ENCODE peak calls at places on chromosome 19, in eight cellular contexts. U is sigmoid colon, X is H1, O is suprapubic skin, B is breast epithelium, D is endothelial cell of umbilical vein, V is HL-60, I is spleen. S is an unnamed sample.

GRCh38 chr19:42028304-42029216 is 34.5 kb upstream of the ATP1A3 start:
- DNase-seq in U (no peak), X (peak; percentile 44), O (no peak), B (no peak), D (no peak), V (no peak), I (no peak), S (no peak)

GRCh38 chr19:3359850-3360493 is 6.4 kb upstream of the NFIC start:
- DNase-seq in U (no peak), X (no peak), O (no peak), B (no peak), D (no peak), V (no peak), I (peak; percentile 84), S (no peak)

GRCh38 chr19:48484931-48485612 is 15.9 kb downstream of the CYTH2 start:
- DNase-seq in U (no peak), X (no peak), O (no peak), B (no peak), D (no peak), V (no peak), I (no peak), S (no peak)

GRCh38 chr19:42281175-42282035 is 12.4 kb downstream of the CIC start:
- DNase-seq in U (peak; percentile 85), X (no peak), O (peak; percentile 91), B (no peak), D (peak; percentile 72), V (no peak), I (peak; percentile 88), S (no peak)

GRCh38 chr19:35757231-35757748 is 461 bp upstream of the HSPB6 start:
- DNase-seq in U (peak; percentile 99), X (no peak), O (peak; percentile 90), B (no peak), D (peak; percentile 62), V (no peak), I (peak; percentile 87), S (peak; percentile 94)

GRCh38 chr19:1270168-1270853 is 1.2 kb downstream of the CIRBP start:
- DNase-seq in U (no peak), X (no peak), O (no peak), B (no peak), D (no peak), V (peak; percentile 37), I (peak; percentile 80), S (no peak)

GRCh38 chr19:9871626-9872338 is 36.7 kb downstream of the PIN1 start:
- DNase-seq in U (no peak), X (no peak), O (no peak), B (no peak), D (no peak), V (no peak), I (no peak), S (no peak)

GRCh38 chr19:40513741-40514315 is 47.0 kb downstream of the SPTBN4 start:
- DNase-seq in U (no peak), X (no peak), O (no peak), B (no peak), D (no peak), V (no peak), I (no peak), S (no peak)

GRCh38 chr19:33456076-33456844 is 65.3 kb downstream of the PEPD start:
- DNase-seq in U (peak; percentile 48), X (no peak), O (peak; percentile 46), B (peak; percentile 20), D (no peak), V (no peak), I (peak; percentile 56), S (no peak)

GRCh38 chr19:35168261-35168660 is 13.7 kb downstream of the FXYD5 start:
- DNase-seq in U (peak; percentile 17), X (no peak), O (no peak), B (no peak), D (no peak), V (no peak), I (no peak), S (no peak)

GRCh38 chr19:16571283-16571682 is 932 bp downstream of the SLC35E1 start:
- DNase-seq in U (no peak), X (no peak), O (no peak), B (no peak), D (peak; percentile 21), V (no peak), I (no peak), S (no peak)

GRCh38 chr19:51368366-51369282 is at the start of gene CLDND2:
- DNase-seq in U (no peak), X (no peak), O (no peak), B (no peak), D (no peak), V (peak; percentile 62), I (no peak), S (no peak)

GRCh38 chr19:53892981-53893325 is 11.0 kb downstream of the PRKCG start:
- DNase-seq in U (no peak), X (no peak), O (no peak), B (no peak), D (no peak), V (no peak), I (no peak), S (no peak)

GRCh38 chr19:53897459-53897858 is 11.6 kb upstream of the CACNG7 start:
- DNase-seq in U (no peak), X (no peak), O (no peak), B (no peak), D (no peak), V (no peak), I (no peak), S (no peak)

GRCh38 chr19:53892301-53892980 is 10.4 kb downstream of the PRKCG start:
- DNase-seq in U (no peak), X (no peak), O (no peak), B (no peak), D (no peak), V (no peak), I (no peak), S (no peak)

GRCh38 chr19:53896682-53897081 is 12.4 kb upstream of the CACNG7 start:
- DNase-seq in U (no peak), X (no peak), O (no peak), B (no peak), D (no peak), V (no peak), I (no peak), S (no peak)

GRCh38 chr19:53894736-53895135 is 12.7 kb downstream of the PRKCG start:
- DNase-seq in U (no peak), X (no peak), O (no peak), B (no peak), D (no peak), V (no peak), I (no peak), S (no peak)
- H3K4me3 ChIP-seq in U (no peak overlapping the region), X (no peak overlapping the region), O (no peak overlapping the region), B (no peak overlapping the region), D (no peak overlapping the region), V (no peak overlapping the region), I (no peak overlapping the region), S (no peak overlapping the region)

DNA sequence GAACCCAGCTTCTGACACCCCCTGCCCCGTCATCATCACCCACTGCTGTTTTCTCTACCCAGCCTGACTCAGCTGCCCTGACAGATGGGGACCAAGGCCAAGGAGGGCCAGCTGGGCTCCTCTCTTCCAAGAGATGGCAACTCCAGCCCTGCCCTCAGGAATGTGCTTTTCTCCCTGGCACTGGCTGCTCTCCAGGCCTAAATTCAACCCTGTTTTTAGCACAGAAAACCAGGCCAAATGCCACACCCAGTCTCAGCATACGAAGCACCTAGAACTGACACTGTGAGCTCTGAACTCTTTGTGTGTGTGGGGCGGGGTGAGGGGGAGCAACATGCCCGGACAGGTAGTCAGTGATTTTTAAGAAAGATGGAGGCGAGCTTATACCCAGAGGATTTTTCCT is 23.4 kb upstream of the IGFL1 start:
- DNase-seq in U (no peak), X (no peak), O (no peak), B (no peak), D (no peak), V (no peak), I (no peak), S (no peak)
- TF ChIP-seq POLR2AphosphoS5 in U (no peak), X (no peak), O (no peak), B (no peak), D (no peak), V (no peak), I (no peak), S (no peak)

GRCh38 chr19:30222428-30222873 is 149.7 kb upstream of the ZNF536 start:
- DNase-seq in U (no peak), X (no peak), O (no peak), B (no peak), D (no peak), V (no peak), I (no peak), S (no peak)
- H3K4me3 ChIP-seq in U (no peak overlapping the region), X (peak overlapping the region; percentile 43), O (no peak overlapping the region), B (no peak overlapping the region), D (no peak overlapping the region), V (no peak overlapping the region), I (no peak overlapping the region), S (peak overlapping the region; percentile 8)

DNA sequence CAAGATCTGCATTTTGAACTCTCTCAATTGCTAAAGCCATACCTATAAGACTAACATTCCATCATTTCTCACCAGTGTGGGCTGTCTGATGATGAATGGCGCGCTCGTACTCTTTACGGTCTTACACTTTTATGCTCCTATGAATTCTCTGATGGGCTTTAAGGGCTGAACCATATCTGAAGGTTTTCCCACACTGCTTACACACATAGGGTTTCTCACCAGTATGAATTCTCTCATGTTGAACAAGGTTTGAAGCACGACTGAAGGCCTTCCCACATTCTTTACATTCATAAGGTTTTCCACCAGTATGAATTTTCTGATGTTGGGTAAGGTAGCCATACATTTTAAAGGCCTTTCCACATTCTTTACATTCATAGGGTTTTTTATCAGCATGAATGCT is 18.8 kb upstream of the ZNF607 start:
- DNase-seq in U (no peak), X (no peak), O (no peak), B (no peak), D (no peak), V (no peak), I (no peak), S (no peak)
- TF ChIP-seq POLR2AphosphoS5 in U (no peak), X (no peak), O (no peak), B (no peak), D (no peak), V (no peak), I (no peak), S (no peak)